ENCODE peak calls at places on chromosomes 5 and 9, in six cellular contexts. W is HFFc6, I is mucosa of gallbladder, V is cerebellum, D is A172, M is T-helper 2 cell. Q is an unnamed sample.

GRCh38 chr9:74848150-74848525 is 39.6 kb downstream of the TRPM6 start:
- DNase-seq in M (no peak), I (no peak), D (peak), W (no peak), V (no peak), Q (no peak)

GRCh38 chr5:51377151-51378060 is 5.8 kb upstream of the ISL1 start:
- DNase-seq in D (no peak), M (no peak), W (no peak), I (no peak), V (no peak), Q (no peak)

GRCh38 chr5:39226100-39226451 is 6.7 kb upstream of the FYB1 start:
- DNase-seq in M (no peak), W (no peak), D (no peak), I (no peak), V (no peak), Q (no peak)

GRCh38 chr5:14428302-14429081 is 153.1 kb upstream of the OTULINL start:
- DNase-seq in V (no peak), W (peak), D (peak), M (no peak), I (no peak), Q (no peak)

GRCh38 chr5:58322453-58322852 is 137.4 kb downstream of the PLK2 start:
- DNase-seq in M (no peak), W (peak), I (no peak), D (peak), V (no peak), Q (peak)

GRCh38 chr5:168295574-168296201 is 4.2 kb downstream of the WWC1 start:
- DNase-seq in W (peak), D (peak), I (peak), V (peak), M (no peak), Q (peak)

GRCh38 chr5:130642461-130642860 is 522.6 kb downstream of the HINT1 start:
- DNase-seq in W (no peak), V (no peak), M (no peak), I (no peak), D (no peak), Q (no peak)

GRCh38 chr9:135212961-135213360 is 125.5 kb downstream of the OLFM1 start:
- DNase-seq in W (no peak), D (no peak), M (no peak), I (no peak), V (no peak), Q (no peak)

GRCh38 chr5:141657937-141658545 is 6.8 kb upstream of the FCHSD1 start:
- DNase-seq in I (no peak), D (peak), V (no peak), W (peak), M (no peak), Q (peak)

GRCh38 chr9:5231212-5231611 is at the start of gene INSL4:
- DNase-seq in I (no peak), M (no peak), V (no peak), D (no peak), W (peak), Q (no peak)

Q was measured in GM03348.